ENCODE peak calls at places on chromosome 21, in five cellular contexts. One of them, this sample, is unnamed.

GRCh38 chr21:28482657-28483056 is 510.0 kb downstream of the LTN1 start:
- DNase-seq in progenitor cell of endocrine pancreas: no peak
- DNase-seq in fibroblast of pulmonary artery: no peak
- DNase-seq in MM.1S: no peak
- DNase-seq in ACHN: no peak
- DNase-seq in this sample: no peak

GRCh38 chr21:37560385-37560784 is 193.8 kb downstream of the DYRK1A start:
- DNase-seq in progenitor cell of endocrine pancreas: no peak
- DNase-seq in fibroblast of pulmonary artery: no peak
- DNase-seq in MM.1S: no peak
- DNase-seq in ACHN: no peak
- DNase-seq in this sample: no peak

GRCh38 chr21:16912075-16912474 is 600.8 kb upstream of the CXADR start:
- DNase-seq in progenitor cell of endocrine pancreas: no peak
- DNase-seq in fibroblast of pulmonary artery: peak
- DNase-seq in MM.1S: no peak
- DNase-seq in ACHN: no peak
- DNase-seq in this sample: no peak

GRCh38 chr21:42098957-42099547 is 27.9 kb downstream of the UMODL1 start:
- DNase-seq in progenitor cell of endocrine pancreas: no peak
- DNase-seq in fibroblast of pulmonary artery: no peak
- DNase-seq in MM.1S: no peak
- DNase-seq in ACHN: no peak
- DNase-seq in this sample: no peak

GRCh38 chr21:32572574-32573420 is 12.5 kb downstream of the TCP10L start:
- DNase-seq in progenitor cell of endocrine pancreas: no peak
- DNase-seq in fibroblast of pulmonary artery: no peak
- DNase-seq in MM.1S: no peak
- DNase-seq in ACHN: no peak
- DNase-seq in this sample: no peak

GRCh38 chr21:28834335-28835238 is 158.1 kb downstream of the LTN1 start:
- DNase-seq in progenitor cell of endocrine pancreas: no peak
- DNase-seq in fibroblast of pulmonary artery: no peak
- DNase-seq in MM.1S: no peak
- DNase-seq in ACHN: no peak
- DNase-seq in this sample: no peak

GRCh38 chr21:45087022-45087823 is 12.8 kb downstream of the ADARB1 start:
- DNase-seq in progenitor cell of endocrine pancreas: no peak
- DNase-seq in fibroblast of pulmonary artery: no peak
- DNase-seq in MM.1S: no peak
- DNase-seq in ACHN: no peak
- DNase-seq in this sample: no peak

GRCh38 chr21:42784276-42784675 is 95.1 kb downstream of the WDR4 start:
- DNase-seq in progenitor cell of endocrine pancreas: no peak
- DNase-seq in fibroblast of pulmonary artery: no peak
- DNase-seq in MM.1S: no peak
- DNase-seq in ACHN: no peak
- DNase-seq in this sample: no peak

GRCh38 chr21:46190491-46191131 is 6.4 kb upstream of the SPATC1L start:
- DNase-seq in progenitor cell of endocrine pancreas: no peak
- DNase-seq in fibroblast of pulmonary artery: no peak
- DNase-seq in MM.1S: no peak
- DNase-seq in ACHN: no peak
- DNase-seq in this sample: no peak

GRCh38 chr21:37917612-37918011 is 1.4 kb upstream of the KCNJ6 start:
- DNase-seq in progenitor cell of endocrine pancreas: no peak
- DNase-seq in fibroblast of pulmonary artery: peak
- DNase-seq in MM.1S: no peak
- DNase-seq in ACHN: no peak
- DNase-seq in this sample: no peak

GRCh38 chr21:34889537-34890257 is 159.4 kb downstream of the RUNX1 start:
- DNase-seq in progenitor cell of endocrine pancreas: peak
- DNase-seq in fibroblast of pulmonary artery: peak
- DNase-seq in MM.1S: peak
- DNase-seq in ACHN: peak
- DNase-seq in this sample: peak

GRCh38 chr21:34595457-34595856 is 19.5 kb downstream of the RCAN1 start:
- DNase-seq in progenitor cell of endocrine pancreas: no peak
- DNase-seq in fibroblast of pulmonary artery: no peak
- DNase-seq in MM.1S: no peak
- DNase-seq in ACHN: no peak
- DNase-seq in this sample: no peak

GRCh38 chr21:43278766-43279577 is 110.2 kb downstream of the CRYAA start:
- DNase-seq in progenitor cell of endocrine pancreas: no peak
- DNase-seq in fibroblast of pulmonary artery: no peak
- DNase-seq in MM.1S: no peak
- DNase-seq in ACHN: no peak
- DNase-seq in this sample: no peak

GRCh38 chr21:43957629-43958362 is 54.3 kb upstream of the TRAPPC10 start:
- DNase-seq in progenitor cell of endocrine pancreas: no peak
- DNase-seq in fibroblast of pulmonary artery: no peak
- DNase-seq in MM.1S: no peak
- DNase-seq in ACHN: no peak
- DNase-seq in this sample: no peak

GRCh38 chr21:37176716-37177115 is 90.4 kb downstream of the VPS26C start:
- DNase-seq in progenitor cell of endocrine pancreas: no peak
- DNase-seq in fibroblast of pulmonary artery: no peak
- DNase-seq in MM.1S: no peak
- DNase-seq in ACHN: no peak
- DNase-seq in this sample: no peak

GRCh38 chr21:31299291-31300147 is 44.5 kb downstream of the TIAM1 start:
- DNase-seq in progenitor cell of endocrine pancreas: no peak
- DNase-seq in fibroblast of pulmonary artery: no peak
- DNase-seq in MM.1S: no peak
- DNase-seq in ACHN: no peak
- DNase-seq in this sample: no peak

GRCh38 chr21:36627242-36627641 is 71.7 kb upstream of the SIM2 start:
- DNase-seq in progenitor cell of endocrine pancreas: no peak
- DNase-seq in fibroblast of pulmonary artery: peak
- DNase-seq in MM.1S: no peak
- DNase-seq in ACHN: no peak
- DNase-seq in this sample: no peak

GRCh38 chr21:31265293-31265692 is 78.8 kb downstream of the TIAM1 start:
- DNase-seq in progenitor cell of endocrine pancreas: no peak
- DNase-seq in fibroblast of pulmonary artery: peak
- DNase-seq in MM.1S: no peak
- DNase-seq in ACHN: no peak
- DNase-seq in this sample: no peak

GRCh38 chr21:34715985-34716596 is 47.3 kb downstream of the CLIC6 start:
- DNase-seq in progenitor cell of endocrine pancreas: no peak
- DNase-seq in fibroblast of pulmonary artery: no peak
- DNase-seq in MM.1S: no peak
- DNase-seq in ACHN: no peak
- DNase-seq in this sample: no peak

GRCh38 chr21:41445465-41445862 is 19.4 kb downstream of the MX1 start:
- DNase-seq in progenitor cell of endocrine pancreas: no peak
- DNase-seq in fibroblast of pulmonary artery: peak
- DNase-seq in MM.1S: no peak
- DNase-seq in ACHN: no peak
- DNase-seq in this sample: no peak

GRCh38 chr21:42350271-42350885 is 416 bp downstream of the TFF2 start:
- DNase-seq in progenitor cell of endocrine pancreas: no peak
- DNase-seq in fibroblast of pulmonary artery: no peak
- DNase-seq in MM.1S: no peak
- DNase-seq in ACHN: no peak
- DNase-seq in this sample: peak

GRCh38 chr21:43880111-43880985 is 15.3 kb downstream of the AGPAT3 start:
- DNase-seq in progenitor cell of endocrine pancreas: no peak
- DNase-seq in fibroblast of pulmonary artery: no peak
- DNase-seq in MM.1S: no peak
- DNase-seq in ACHN: no peak
- DNase-seq in this sample: no peak

GRCh38 chr21:35829014-35829525 is 231.3 kb downstream of the SETD4 start:
- DNase-seq in progenitor cell of endocrine pancreas: no peak
- DNase-seq in fibroblast of pulmonary artery: no peak
- DNase-seq in MM.1S: no peak
- DNase-seq in ACHN: no peak
- DNase-seq in this sample: no peak

GRCh38 chr21:36325373-36326010 is 5.5 kb downstream of the MORC3 start:
- DNase-seq in progenitor cell of endocrine pancreas: no peak
- DNase-seq in fibroblast of pulmonary artery: no peak
- DNase-seq in MM.1S: no peak
- DNase-seq in ACHN: peak
- DNase-seq in this sample: no peak

GRCh38 chr21:25296239-25296638 is 311.0 kb downstream of the MRPL39 start:
- DNase-seq in progenitor cell of endocrine pancreas: no peak
- DNase-seq in fibroblast of pulmonary artery: peak
- DNase-seq in MM.1S: no peak
- DNase-seq in ACHN: no peak
- DNase-seq in this sample: no peak

GRCh38 chr21:39036581-39036980 is 146.7 kb downstream of the PSMG1 start:
- DNase-seq in progenitor cell of endocrine pancreas: no peak
- DNase-seq in fibroblast of pulmonary artery: no peak
- DNase-seq in MM.1S: no peak
- DNase-seq in ACHN: no peak
- DNase-seq in this sample: no peak